ENCODE peak calls at places on chromosome 22, in four cellular contexts. Q is GM12878, M is K562, D is HepG2. Y is an unnamed sample. For H3K4me1, the result is how much of the 10 kb centered on the place peaks cover.

GRCh38 chr22:42439821-42440674 is 7.8 kb upstream of the NFAM1 start:
- DNase-seq in Q (no peak), M (no peak), D (no peak), Y (no peak)

GRCh38 chr22:46748206-46748947 is 10.3 kb upstream of the CERK start:
- DNase-seq in Q (no peak), M (no peak), D (no peak), Y (no peak)

GRCh38 chr22:32764330-32765116 is 37.0 kb upstream of the TIMP3 start:
- DNase-seq in Q (no peak), M (no peak), D (no peak), Y (no peak)

GRCh38 chr22:43829904-43830851 is 18.1 kb upstream of the EFCAB6 start:
- DNase-seq in Q (no peak), M (no peak), D (no peak), Y (no peak)

GRCh38 chr22:28369849-28370248 is 309.8 kb downstream of the TTC28 start:
- DNase-seq in Q (no peak), M (peak), D (no peak), Y (no peak)

GRCh38 chr22:49638788-49639187 is 188.9 kb downstream of the BRD1 start:
- DNase-seq in Q (no peak), M (no peak), D (peak), Y (no peak)

GRCh38 chr22:31477329-31477728 is 12.3 kb downstream of the EIF4ENIF1 start:
- DNase-seq in Q (peak), M (no peak), D (no peak), Y (no peak)

GRCh38 chr22:37244114-37244921 is at the start of gene RAC2:
- DNase-seq in Q (no peak), M (peak), D (no peak), Y (peak)

GRCh38 chr22:48955351-48956311 is 872.0 kb downstream of the BRD1 start:
- DNase-seq in Q (no peak), M (no peak), D (no peak), Y (no peak)

GRCh38 chr22:49006207-49007012 is 821.3 kb downstream of the BRD1 start:
- DNase-seq in Q (no peak), M (no peak), D (no peak), Y (no peak)

GRCh38 chr22:28137036-28137435 is 218.0 kb upstream of the PITPNB start:
- DNase-seq in Q (no peak), M (no peak), D (no peak), Y (no peak)

GRCh38 chr22:35367331-35367886 is 13.5 kb upstream of the HMOX1 start:
- DNase-seq in Q (peak), M (no peak), D (no peak), Y (no peak)

GRCh38 chr22:41681616-41682015 is 7.1 kb downstream of the SNU13 start:
- DNase-seq in Q (no peak), M (no peak), D (no peak), Y (no peak)

GRCh38 chr22:38228873-38229740 is 27.3 kb downstream of the MAFF start:
- DNase-seq in Q (no peak), M (no peak), D (peak), Y (peak)

GRCh38 chr22:20511578-20512259 is 4.3 kb downstream of the MED15 start:
- DNase-seq in Q (no peak), M (peak), D (no peak), Y (no peak)
- H3K4me1 ChIP-seq in Q (under half), M (under half), D (under half), Y (under half)

DNA sequence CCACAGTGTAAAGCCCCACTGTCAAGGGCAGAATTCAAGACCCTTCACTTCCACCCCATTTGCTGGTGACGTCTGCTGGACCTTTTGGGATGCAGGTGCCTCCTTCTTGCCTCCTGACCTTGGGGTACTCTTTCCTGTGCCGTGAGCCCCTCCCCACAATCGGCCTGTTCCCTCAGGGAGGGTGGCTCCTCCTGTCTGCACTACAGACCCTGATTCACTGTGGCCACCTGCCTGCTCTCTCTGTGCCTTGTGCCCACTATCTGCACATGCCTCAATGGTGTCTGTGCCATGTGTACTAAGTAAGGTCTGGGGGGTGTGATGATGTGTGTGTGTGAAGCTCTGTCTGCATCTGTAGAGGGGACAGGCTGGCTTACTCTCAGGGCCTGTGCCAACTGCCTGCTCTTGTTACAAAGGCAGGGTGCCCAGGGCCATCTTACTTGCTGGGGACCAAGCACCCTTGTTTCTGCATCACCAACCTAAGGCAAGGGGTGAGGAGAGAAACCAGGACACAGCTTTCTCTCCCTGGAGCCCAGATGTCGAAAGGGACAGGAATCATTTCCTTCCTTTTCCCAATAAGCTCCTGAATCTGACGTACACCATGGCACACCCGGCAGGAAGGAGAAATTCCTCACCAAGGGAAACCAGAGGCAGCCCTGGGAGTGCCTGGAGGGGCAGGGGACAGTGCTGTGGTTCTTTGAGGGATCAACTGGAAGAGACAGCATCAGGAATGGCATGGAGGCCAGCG is 3.7 kb downstream of the PPM1F start:
- DNase-seq in Q (no peak), M (no peak), D (no peak), Y (no peak)
- TF ChIP-seq POLR2A in Q (no peak), M (no peak), D (no peak), Y (no peak)

GRCh38 chr22:23892130-23892529 is 2.1 kb upstream of the MIF start:
- DNase-seq in Q (no peak), M (no peak), D (no peak), Y (no peak)

GRCh38 chr22:23891726-23892125 is 2.5 kb upstream of the MIF start:
- DNase-seq in Q (no peak), M (no peak), D (no peak), Y (no peak)

GRCh38 chr22:23892626-23893445 is 1.3 kb upstream of the MIF start:
- DNase-seq in Q (no peak), M (no peak), D (no peak), Y (no peak)

GRCh38 chr22:23889620-23890019 is 4.6 kb upstream of the MIF start:
- DNase-seq in Q (no peak), M (no peak), D (no peak), Y (no peak)

DNA sequence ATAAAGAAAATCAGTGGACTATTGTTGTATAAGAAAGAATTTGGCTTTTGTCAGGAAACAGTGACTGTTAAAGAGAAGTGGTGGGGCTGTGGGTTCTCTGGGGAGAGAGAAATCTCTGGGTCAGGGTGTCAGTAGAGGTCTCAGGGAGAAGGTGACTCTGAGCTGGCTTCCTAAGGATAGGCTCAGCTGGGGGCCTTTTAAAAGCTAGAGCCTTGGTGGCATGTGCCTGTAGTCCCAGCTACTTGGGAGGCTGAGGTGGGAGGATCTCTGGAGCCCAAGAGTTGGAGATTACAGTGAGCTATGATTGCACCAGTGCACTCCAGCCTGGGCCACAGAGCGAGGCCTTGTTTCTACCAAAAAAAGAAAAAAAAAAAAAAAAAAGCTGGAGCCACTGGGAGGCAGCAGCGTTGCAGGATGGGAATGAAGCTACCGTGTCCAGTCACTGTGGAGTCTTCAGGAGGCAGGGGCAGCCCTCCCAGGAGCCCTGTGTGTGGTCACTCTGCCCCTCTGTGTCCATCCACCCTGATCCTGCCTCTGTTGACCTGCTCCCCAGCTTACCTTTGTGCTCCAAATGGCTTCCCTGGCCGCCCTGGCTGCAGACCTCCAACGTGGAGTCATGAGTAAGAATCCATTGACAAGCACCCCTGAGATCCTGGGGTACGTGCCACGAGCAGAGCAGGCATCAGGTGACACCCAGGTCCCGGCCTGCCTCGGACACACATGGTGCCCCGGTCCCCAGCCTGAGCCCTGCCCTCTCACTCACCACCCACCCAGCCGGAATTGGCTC is 5.4 kb upstream of the MIF start:
- DNase-seq in Q (no peak), M (peak), D (peak), Y (no peak)
- TF ChIP-seq ZBTB33 in Q (no peak), M (no peak), D (no peak), Y (no peak)

GRCh38 chr22:26481694-26482093 is 1.9 kb downstream of the HPS4 start:
- DNase-seq in Q (no peak), M (no peak), D (no peak), Y (no peak)

GRCh38 chr22:26483439-26484359 is at the start of the genes HPS4 and SRRD:
- DNase-seq in Q (peak), M (peak), D (peak), Y (peak)

GRCh38 chr22:26483043-26483438 is 542 bp downstream of the HPS4 start:
- DNase-seq in Q (no peak), M (no peak), D (no peak), Y (no peak)

GRCh38 chr22:26481112-26481693 is 2.4 kb downstream of the HPS4 start:
- DNase-seq in Q (no peak), M (no peak), D (no peak), Y (no peak)

DNA sequence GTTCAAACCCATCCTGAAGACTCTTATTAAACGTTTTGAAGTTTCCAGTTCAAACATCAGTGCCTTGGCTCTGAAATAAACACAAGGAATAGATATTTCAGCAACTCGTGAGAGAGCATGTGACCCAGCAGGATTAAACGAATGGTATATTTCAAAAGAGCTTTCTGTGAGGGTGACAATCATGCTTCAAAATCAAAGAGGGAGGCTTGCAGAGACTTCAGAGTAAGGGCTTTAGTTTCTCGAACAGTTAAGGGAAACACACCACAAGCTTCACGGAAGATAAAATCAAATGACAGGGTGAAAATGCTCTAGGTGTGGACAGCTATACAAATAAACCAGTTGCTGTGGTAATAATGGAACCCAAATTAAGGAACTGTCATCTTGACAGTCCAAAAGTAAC is 1.4 kb downstream of the HPS4 start:
- DNase-seq in Q (no peak), M (no peak), D (no peak), Y (no peak)
- H3K4me1 ChIP-seq in Q (under half), M (under half), D (half or more), Y (under half)

DNA sequence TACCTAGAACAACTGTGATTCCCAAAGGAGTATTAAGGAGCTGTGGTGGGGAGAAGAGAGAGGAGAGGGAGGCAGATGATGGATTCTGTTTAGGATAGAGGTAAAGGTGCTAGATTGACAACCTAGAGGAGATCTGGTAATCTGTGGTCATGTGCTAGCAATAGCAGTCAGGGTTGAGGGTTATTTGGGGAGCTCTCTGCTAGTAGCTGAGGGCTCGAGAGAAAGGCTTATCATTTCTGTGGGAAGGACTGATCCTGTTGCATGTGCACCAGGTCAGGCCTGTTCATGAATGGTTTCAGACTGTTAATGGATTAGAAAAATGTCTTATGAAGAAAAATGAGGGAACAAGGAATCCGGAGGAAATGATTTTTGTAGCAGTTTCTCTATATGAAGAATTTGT is 63.2 kb downstream of the MTMR3 start:
- DNase-seq in Q (no peak), M (no peak), D (no peak), Y (no peak)
- TF ChIP-seq POLR2A in Q (no peak), M (no peak), D (no peak), Y (no peak)

GRCh38 chr22:39349967-39350802 is at the start of gene SYNGR1:
- DNase-seq in Q (no peak), M (no peak), D (no peak), Y (no peak)

GRCh38 chr22:39350803-39351688 is 1.3 kb downstream of the SYNGR1 start:
- DNase-seq in Q (no peak), M (no peak), D (no peak), Y (no peak)

GRCh38 chr22:39352301-39352867 is 2.6 kb downstream of the SYNGR1 start:
- DNase-seq in Q (no peak), M (no peak), D (no peak), Y (no peak)

GRCh38 chr22:39353346-39353745 is 3.6 kb downstream of the SYNGR1 start:
- DNase-seq in Q (no peak), M (no peak), D (no peak), Y (no peak)

GRCh38 chr22:39351689-39352214 is 2.0 kb downstream of the SYNGR1 start:
- DNase-seq in Q (peak), M (no peak), D (no peak), Y (no peak)
- TF ChIP-seq ZBTB33 in Q (no peak), M (no peak), D (no peak), Y (no peak)

GRCh38 chr22:45238431-45239377 is 2.0 kb downstream of the KIAA0930 start:
- DNase-seq in Q (no peak), M (no peak), D (no peak), Y (no peak)
- H3K4me1 ChIP-seq in Q (half or more), M (under half), D (half or more), Y (under half)

DNA sequence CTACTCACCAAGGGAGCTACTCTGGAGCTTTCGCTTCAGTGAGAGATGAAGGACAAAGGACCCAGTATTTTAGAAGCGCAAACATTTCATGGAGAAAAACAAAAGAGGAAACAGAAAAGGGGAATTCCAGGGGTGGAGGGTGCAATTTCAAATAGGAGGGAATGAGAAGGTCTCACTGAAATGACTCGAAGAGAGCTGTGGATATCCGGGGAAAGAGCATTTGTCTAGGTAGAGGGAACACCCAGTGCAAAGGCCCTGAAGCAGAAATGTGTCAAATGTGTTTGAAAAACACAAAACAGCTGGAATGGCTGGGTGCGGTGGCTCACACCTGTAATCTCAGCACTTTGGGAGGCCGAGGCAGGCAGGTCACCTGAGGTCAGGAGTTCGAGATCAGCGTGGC is 2.4 kb downstream of the RPS19BP1 start:
- DNase-seq in Q (no peak), M (no peak), D (no peak), Y (no peak)
- TF ChIP-seq POLR2A in Q (no peak), M (no peak), D (no peak), Y (no peak)

GRCh38 chr22:20438066-20438677 is 547 bp upstream of the SCARF2 start:
- DNase-seq in Q (no peak), M (no peak), D (no peak), Y (no peak)

GRCh38 chr22:20438678-20439492 is 1.3 kb upstream of the SCARF2 start:
- DNase-seq in Q (no peak), M (peak), D (peak), Y (no peak)

GRCh38 chr22:20439928-20440575 is 2.4 kb upstream of the SCARF2 start:
- DNase-seq in Q (no peak), M (no peak), D (no peak), Y (no peak)

GRCh38 chr22:20440637-20441591 is 3.3 kb upstream of the SCARF2 start:
- DNase-seq in Q (no peak), M (no peak), D (no peak), Y (no peak)

DNA sequence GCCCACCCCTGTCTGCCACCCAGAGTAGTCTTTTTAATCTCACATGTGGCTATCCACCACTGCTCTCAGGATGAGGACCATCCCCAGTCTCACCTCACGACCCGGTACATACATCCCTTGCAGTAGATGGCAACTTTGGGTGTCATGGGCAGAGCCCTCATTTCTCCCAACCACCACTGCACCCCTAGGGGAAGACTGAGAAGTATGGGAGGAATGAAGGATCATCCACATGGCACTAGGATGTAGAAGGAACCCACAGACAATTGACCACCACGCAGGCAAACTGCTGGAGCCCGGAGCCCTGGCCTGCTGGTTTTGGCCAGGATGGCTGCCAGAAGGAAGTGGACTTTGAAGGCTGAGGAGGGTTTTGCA is 1.9 kb upstream of the SCARF2 start:
- DNase-seq in Q (no peak), M (no peak), D (no peak), Y (no peak)
- TF ChIP-seq ZBTB33 in Q (no peak), M (no peak), D (no peak), Y (no peak)

Y was measured in HCT116.